ENCODE peak calls at places on chromosomes 13 and 19, in ten cellular contexts. W, R, Z, L, F, T, U, O, G and A are unnamed samples.
A peak's percentile ranks its signal among the peaks of the same experiment; 100 is the strongest.

GRCh38 chr13:95834134-95834765 is 157.3 kb downstream of the DNAJC3 start:
- DNase-seq in Z (peak; percentile 42), T (peak; percentile 37), L (peak; percentile 80), R (peak; percentile 6), U (peak; percentile 65), W (no peak), F (peak; percentile 65), O (peak; percentile 74), G (peak; percentile 64), A (peak; percentile 23)

GRCh38 chr13:102323012-102323411 is 78.8 kb downstream of the FGF14 start:
- DNase-seq in Z (no peak), W (no peak), U (no peak), O (no peak), L (no peak), T (no peak), R (no peak), F (no peak), G (no peak), A (no peak)

GRCh38 chr19:33665776-33666175 is 44.0 kb downstream of the CHST8 start:
- DNase-seq in U (peak; percentile 39), R (no peak), L (no peak), G (no peak), Z (no peak), T (no peak), O (no peak), W (peak; percentile 77), F (peak; percentile 9), A (no peak)

GRCh38 chr19:4227771-4228170 is 1.6 kb upstream of the EBI3 start:
- DNase-seq in L (no peak), F (no peak), U (no peak), G (no peak), R (no peak), T (no peak), O (no peak), Z (no peak), W (no peak), A (no peak)

GRCh38 chr13:42996584-42996983 is 4.5 kb upstream of the EPSTI1 start:
- DNase-seq in L (peak; percentile 25), O (no peak), T (peak; percentile 50), G (no peak), F (no peak), Z (no peak), W (no peak), U (no peak), R (no peak), A (no peak)

GRCh38 chr13:33571618-33572017 is 246.3 kb upstream of the RFC3 start:
- DNase-seq in Z (no peak), W (no peak), F (no peak), O (no peak), G (no peak), U (no peak), T (no peak), L (no peak), R (no peak), A (no peak)

GRCh38 chr13:85549819-85550218 is 249.4 kb downstream of the SLITRK6 start:
- DNase-seq in O (no peak), L (no peak), W (no peak), U (no peak), T (no peak), G (no peak), Z (no peak), F (no peak), R (no peak), A (no peak)

GRCh38 chr13:112465251-112466131 is 89.3 kb downstream of the SPACA7 start:
- DNase-seq in L (no peak), F (no peak), U (no peak), T (no peak), Z (no peak), R (no peak), W (no peak), O (no peak), G (no peak), A (no peak)

GRCh38 chr13:97313481-97313880 is 91.3 kb downstream of the MBNL2 start:
- DNase-seq in L (no peak), R (no peak), U (no peak), O (no peak), F (no peak), W (no peak), G (no peak), T (no peak), Z (no peak), A (no peak)

GRCh38 chr19:50745221-50745620 is 22.1 kb downstream of the CLEC11A start:
- DNase-seq in G (no peak), L (no peak), T (no peak), W (no peak), U (no peak), F (no peak), Z (no peak), O (no peak), R (no peak), A (no peak)

GRCh38 chr13:88068316-88068715 is 397.1 kb downstream of the SLITRK5 start:
- DNase-seq in Z (no peak), R (no peak), O (no peak), L (no peak), T (no peak), W (no peak), F (no peak), G (no peak), U (no peak), A (no peak)

GRCh38 chr19:13334801-13335481 is 171.3 kb downstream of the CACNA1A start:
- DNase-seq in W (no peak), R (no peak), T (peak; percentile 32), Z (no peak), G (no peak), U (no peak), L (peak; percentile 22), F (no peak), O (no peak), A (no peak)

GRCh38 chr13:100707818-100708740 is 33.5 kb upstream of the TMTC4 start:
- DNase-seq in L (peak; percentile 24), W (no peak), Z (no peak), G (no peak), R (no peak), T (no peak), F (no peak), O (no peak), U (no peak), A (no peak)

GRCh38 chr13:97658556-97658955 is 224.6 kb downstream of the RAP2A start:
- DNase-seq in R (no peak), F (no peak), U (no peak), L (no peak), Z (no peak), W (no peak), T (no peak), G (no peak), O (no peak), A (no peak)

GRCh38 chr13:113649212-113649611 is 8.8 kb downstream of the ATP4B start:
- DNase-seq in T (no peak), U (peak; percentile 43), G (peak; percentile 3), W (no peak), O (peak; percentile 44), L (no peak), F (peak; percentile 25), R (no peak), Z (peak; percentile 2), A (no peak)

GRCh38 chr19:18388328-18389094 is 2.6 kb downstream of the GDF15 start:
- DNase-seq in F (peak; percentile 88), R (peak; percentile 49), Z (peak; percentile 69), L (peak; percentile 81), O (peak; percentile 88), T (peak; percentile 72), W (no peak), G (peak; percentile 88), U (peak; percentile 74), A (peak; percentile 68)
- TF ChIP-seq POLR2A in F (no peak), R (no peak), Z (no peak), L (no peak), O (no peak), T (no peak), W (no peak), G (peak; percentile 73), U (peak; percentile 38), A (no peak)

GRCh38 chr19:35648017-35648961 is at the start of gene COX6B1:
- DNase-seq in U (peak; percentile 96), L (peak; percentile 94), T (peak; percentile 99), F (peak; percentile 94), W (peak; percentile 98), Z (peak; percentile 89), O (peak; percentile 98), G (peak; percentile 96), R (peak; percentile 97), A (peak; percentile 99)
- TF ChIP-seq POLR2A in U (peak; percentile 82), L (peak; percentile 91), T (peak; percentile 96), F (no peak), W (peak; percentile 19), Z (peak; percentile 53), O (peak; percentile 86), G (peak; percentile 95), R (peak; percentile 85), A (peak; percentile 80)

DNA sequence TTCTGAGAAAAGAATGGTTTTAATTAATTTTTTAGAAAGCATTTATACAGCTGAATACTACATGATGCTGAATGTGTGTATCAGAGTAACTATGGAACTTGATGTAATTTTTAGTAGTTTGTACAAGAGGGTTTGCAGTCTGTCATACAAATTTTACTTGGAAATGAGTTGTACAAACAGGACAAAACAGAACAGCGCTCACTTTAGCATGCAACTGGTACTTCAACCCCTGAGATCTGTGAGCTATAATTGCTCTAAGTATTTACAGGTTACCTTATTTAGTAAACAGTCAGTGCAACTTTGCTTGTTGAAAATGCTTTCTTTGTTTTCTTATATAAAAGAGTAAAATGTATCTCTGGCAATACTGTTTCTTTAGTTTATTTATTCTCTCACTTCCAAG is 719 bp downstream of the TNFRSF19 start:
- DNase-seq in T (no peak), U (no peak), G (no peak), O (no peak), Z (no peak), W (no peak), L (no peak), F (no peak), R (no peak), A (no peak)
- TF ChIP-seq POLR2A in T (no peak), U (no peak), G (no peak), O (no peak), Z (no peak), W (no peak), L (no peak), F (no peak), R (no peak), A (no peak)

GRCh38 chr13:36294061-36294460 is 3.6 kb downstream of the CCDC169 start:
- DNase-seq in U (no peak), F (no peak), O (no peak), T (no peak), G (no peak), Z (no peak), W (no peak), R (no peak), L (peak; percentile 19), A (no peak)

GRCh38 chr13:36298535-36299068 is 988 bp upstream of the CCDC169 start:
- DNase-seq in Z (no peak), R (no peak), W (no peak), F (no peak), L (peak; percentile 8), O (peak; percentile 65), T (no peak), U (no peak), G (no peak), A (no peak)

GRCh38 chr13:36293497-36293896 is 4.1 kb downstream of the CCDC169 start:
- DNase-seq in O (no peak), U (no peak), Z (no peak), R (no peak), F (no peak), W (no peak), G (no peak), T (no peak), L (no peak), A (no peak)

GRCh38 chr13:36297259-36297599 is 385 bp downstream of the CCDC169 start:
- DNase-seq in O (no peak), G (no peak), R (no peak), T (peak; percentile 24), U (no peak), W (peak; percentile 90), L (peak; percentile 59), F (no peak), Z (no peak), A (no peak)

GRCh38 chr13:36297600-36298338 is at the start of gene CCDC169:
- DNase-seq in R (peak; percentile 40), W (no peak), Z (peak; percentile 61), T (peak; percentile 42), G (peak; percentile 73), O (peak; percentile 93), L (peak; percentile 91), U (peak; percentile 64), F (peak; percentile 77), A (peak; percentile 39)
- TF ChIP-seq POLR2A in R (peak; percentile 23), W (no peak), Z (no peak), T (peak; percentile 37), G (no peak), O (peak; percentile 53), L (peak; percentile 98), U (no peak), F (no peak), A (peak; percentile 78)